ENCODE peak calls at places on chromosomes 7 and 10, in five cellular contexts. U, E, P, O and I are unnamed samples.

GRCh38 chr7:155357573-155358041 is 59.9 kb downstream of the INSIG1 start:
- DNase-seq in O (peak), P (no peak), U (no peak), E (no peak), I (no peak)

GRCh38 chr7:44132039-44132438 is 8.7 kb upstream of the POLD2 start:
- DNase-seq in O (peak), U (no peak), E (peak), P (no peak), I (no peak)

GRCh38 chr7:55590517-55591281 is 18.4 kb upstream of the VOPP1 start:
- DNase-seq in E (no peak), P (no peak), O (no peak), U (no peak), I (no peak)

GRCh38 chr10:76113952-76114351 is 682.5 kb downstream of the LRMDA start:
- DNase-seq in U (no peak), O (no peak), E (peak), P (no peak), I (peak)

GRCh38 chr7:74092964-74093339 is 9.3 kb downstream of the LIMK1 start:
- DNase-seq in O (no peak), U (no peak), E (peak), P (no peak), I (no peak)

GRCh38 chr7:123666492-123666891 is 10.8 kb downstream of the LMOD2 start:
- DNase-seq in E (no peak), O (no peak), U (no peak), P (no peak), I (no peak)

GRCh38 chr10:11887381-11888227 is 64.4 kb downstream of the PROSER2 start:
- DNase-seq in P (no peak), U (no peak), O (no peak), E (no peak), I (no peak)

GRCh38 chr7:16933296-16934248 is 51.8 kb upstream of the AGR3 start:
- DNase-seq in O (no peak), P (no peak), E (no peak), U (no peak), I (no peak)

GRCh38 chr7:35736725-35737124 is 41.8 kb upstream of the HERPUD2 start:
- DNase-seq in E (no peak), U (no peak), P (no peak), O (peak), I (no peak)

GRCh38 chr7:112271162-112271561 is 64.7 kb downstream of the ZNF277 start:
- DNase-seq in E (no peak), O (no peak), U (no peak), P (no peak), I (no peak)

GRCh38 chr7:71408276-71408675 is 276.3 kb downstream of the GALNT17 start:
- DNase-seq in E (no peak), U (no peak), O (no peak), P (no peak), I (no peak)

GRCh38 chr10:15748137-15748536 is 28.4 kb upstream of the ITGA8 start:
- DNase-seq in E (no peak), P (no peak), O (no peak), U (no peak), I (no peak)

GRCh38 chr7:35617076-35617475 is 77.9 kb downstream of the HERPUD2 start:
- DNase-seq in U (no peak), E (peak), O (no peak), P (no peak), I (no peak)

GRCh38 chr7:93161181-93161762 is 13.1 kb upstream of the SAMD9L start:
- DNase-seq in E (no peak), U (no peak), O (peak), P (no peak), I (no peak)

GRCh38 chr7:108261560-108262255 is 131.5 kb upstream of the LAMB4 start:
- DNase-seq in O (no peak), E (no peak), P (no peak), U (no peak), I (no peak)

GRCh38 chr7:31890198-31890597 is 180.0 kb downstream of the PDE1C start:
- DNase-seq in P (no peak), O (peak), E (peak), U (no peak), I (no peak)

GRCh38 chr10:7121154-7121797 is 289.6 kb downstream of the SFMBT2 start:
- DNase-seq in E (peak), O (peak), U (peak), P (peak), I (peak)

GRCh38 chr7:33196194-33196593 is 66.8 kb downstream of the BBS9 start:
- DNase-seq in P (no peak), U (no peak), E (no peak), O (no peak), I (no peak)

GRCh38 chr10:3874988-3875841 is 90.2 kb upstream of the KLF6 start:
- DNase-seq in E (no peak), P (no peak), U (no peak), O (peak), I (no peak)

GRCh38 chr10:44995914-44996633 is 4.6 kb upstream of the ZNF22 start:
- DNase-seq in P (no peak), O (peak), E (peak), U (no peak), I (no peak)

GRCh38 chr7:16695621-16696237 is 49.7 kb downstream of the BZW2 start:
- DNase-seq in O (peak), U (no peak), E (peak), P (no peak), I (peak)

GRCh38 chr10:13437026-13437555 is 89.0 kb upstream of the SEPHS1 start:
- DNase-seq in O (no peak), U (no peak), E (no peak), P (no peak), I (no peak)

GRCh38 chr10:63672491-63672890 is 151.3 kb downstream of the REEP3 start:
- DNase-seq in E (no peak), O (no peak), U (no peak), P (no peak), I (no peak)

GRCh38 chr10:14074062-14074884 is 256.5 kb downstream of the FRMD4A start:
- DNase-seq in O (peak), E (peak), P (no peak), U (no peak), I (no peak)

GRCh38 chr7:88015309-88015708 is 81.3 kb downstream of the ADAM22 start:
- DNase-seq in E (no peak), U (no peak), P (no peak), O (no peak), I (no peak)

GRCh38 chr7:30594055-30594539 is 581 bp upstream of the GARS1 start:
- DNase-seq in O (no peak), P (no peak), E (no peak), U (peak), I (no peak)

GRCh38 chr10:9342865-9343450 is 1288.5 kb downstream of the GATA3 start:
- DNase-seq in O (peak), P (no peak), U (no peak), E (peak), I (peak)

GRCh38 chr10:5833814-5834213 is 20.6 kb upstream of the GDI2 start:
- DNase-seq in O (no peak), U (no peak), E (no peak), P (no peak), I (no peak)

GRCh38 chr10:5832946-5833345 is 19.7 kb upstream of the GDI2 start:
- DNase-seq in P (no peak), E (no peak), O (peak), U (no peak), I (no peak)

GRCh38 chr10:5830629-5831445 is 17.6 kb upstream of the GDI2 start:
- DNase-seq in U (no peak), P (no peak), E (no peak), O (no peak), I (no peak)

GRCh38 chr10:5829267-5829666 is 16.0 kb upstream of the GDI2 start:
- DNase-seq in P (no peak), O (no peak), E (no peak), U (no peak), I (no peak)

GRCh38 chr10:5831446-5831782 is 18.2 kb upstream of the GDI2 start:
- DNase-seq in E (no peak), U (no peak), P (no peak), O (no peak), I (no peak)
- H2BK12ac ChIP-seq in E (no peak), U (no peak), P (no peak), O (no peak), I (no peak)

GRCh38 chr7:129461809-129462208 is 27.6 kb downstream of the STRIP2 start:
- DNase-seq in E (no peak), P (no peak), O (no peak), U (no peak), I (no peak)
- H2BK12ac ChIP-seq in E (no peak), P (no peak), O (no peak), U (no peak), I (no peak)

DNA sequence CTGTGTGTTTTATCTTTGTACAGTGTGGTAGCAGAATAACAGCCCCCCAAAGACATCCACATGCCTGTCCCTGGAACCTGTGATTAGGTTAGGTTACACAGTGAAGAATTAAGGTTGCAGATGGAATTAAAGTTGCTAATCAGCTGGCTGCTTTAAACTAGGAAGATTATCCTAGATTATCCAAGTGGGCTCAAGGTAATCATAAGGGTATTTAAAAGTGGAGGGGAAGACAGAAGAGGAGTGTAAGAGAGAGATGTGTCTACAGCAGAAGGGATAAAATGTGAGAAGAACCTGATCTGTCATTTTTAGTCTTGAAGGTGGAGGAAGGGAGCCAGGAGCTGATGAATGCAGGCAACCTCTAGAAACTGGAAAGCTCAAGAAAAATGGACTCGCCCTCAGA is 117.6 kb downstream of the ARHGAP22 start:
- DNase-seq in O (no peak), U (no peak), P (no peak), E (no peak), I (no peak)
- H2BK12ac ChIP-seq in O (no peak), U (no peak), P (no peak), E (no peak), I (no peak)

GRCh38 chr10:116899626-116900025 is 50.3 kb downstream of the ENO4 start:
- DNase-seq in U (no peak), E (no peak), P (no peak), O (no peak), I (no peak)
- H2BK12ac ChIP-seq in U (no peak), E (no peak), P (no peak), O (no peak), I (no peak)

DNA sequence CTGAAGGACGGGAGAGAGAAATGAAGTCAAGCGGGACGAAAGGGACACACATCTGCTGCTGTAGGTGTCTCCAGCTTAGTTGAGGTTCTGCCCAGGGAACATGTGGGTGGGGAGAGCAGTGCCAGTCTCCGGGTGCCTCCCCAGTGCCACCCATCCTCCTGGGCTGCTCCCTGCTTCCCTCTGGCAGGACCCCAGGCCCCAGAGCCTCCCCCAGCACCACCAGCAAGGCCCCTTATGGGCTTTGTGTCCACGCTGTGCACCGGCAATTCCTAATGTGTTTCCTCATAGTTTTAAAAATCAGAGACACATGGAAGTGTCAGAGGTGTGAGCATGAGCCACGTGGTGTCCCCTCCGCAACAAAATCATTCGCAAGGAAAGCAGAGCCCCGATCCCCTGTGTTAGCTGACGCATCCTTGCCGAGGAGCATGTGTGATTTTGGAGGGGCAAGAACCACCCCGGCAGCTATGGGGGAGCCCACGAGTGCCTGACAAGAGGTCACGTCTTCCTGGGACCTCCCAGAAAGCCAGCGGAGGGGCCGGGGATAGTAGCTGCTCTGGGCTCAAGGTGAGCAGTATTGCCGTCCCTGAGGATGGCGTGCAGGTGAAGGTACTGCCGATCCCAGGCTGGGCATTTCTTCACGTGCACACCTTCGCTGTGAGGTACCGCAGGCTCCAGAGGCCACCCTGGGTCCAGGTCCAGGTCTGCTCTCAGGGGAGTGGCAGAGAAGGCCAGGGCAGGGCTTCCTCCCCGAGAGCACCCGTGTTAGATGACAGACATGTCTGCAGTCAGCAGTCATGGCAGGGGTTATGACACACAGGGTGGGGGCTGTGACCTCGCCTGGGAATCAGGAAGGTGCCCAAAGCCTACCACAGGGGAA is 448.2 kb upstream of the FOXK1 start:
- DNase-seq in O (no peak), E (no peak), U (no peak), P (no peak), I (no peak)
- H2BK12ac ChIP-seq in O (no peak), E (no peak), U (no peak), P (no peak), I (no peak)

DNA sequence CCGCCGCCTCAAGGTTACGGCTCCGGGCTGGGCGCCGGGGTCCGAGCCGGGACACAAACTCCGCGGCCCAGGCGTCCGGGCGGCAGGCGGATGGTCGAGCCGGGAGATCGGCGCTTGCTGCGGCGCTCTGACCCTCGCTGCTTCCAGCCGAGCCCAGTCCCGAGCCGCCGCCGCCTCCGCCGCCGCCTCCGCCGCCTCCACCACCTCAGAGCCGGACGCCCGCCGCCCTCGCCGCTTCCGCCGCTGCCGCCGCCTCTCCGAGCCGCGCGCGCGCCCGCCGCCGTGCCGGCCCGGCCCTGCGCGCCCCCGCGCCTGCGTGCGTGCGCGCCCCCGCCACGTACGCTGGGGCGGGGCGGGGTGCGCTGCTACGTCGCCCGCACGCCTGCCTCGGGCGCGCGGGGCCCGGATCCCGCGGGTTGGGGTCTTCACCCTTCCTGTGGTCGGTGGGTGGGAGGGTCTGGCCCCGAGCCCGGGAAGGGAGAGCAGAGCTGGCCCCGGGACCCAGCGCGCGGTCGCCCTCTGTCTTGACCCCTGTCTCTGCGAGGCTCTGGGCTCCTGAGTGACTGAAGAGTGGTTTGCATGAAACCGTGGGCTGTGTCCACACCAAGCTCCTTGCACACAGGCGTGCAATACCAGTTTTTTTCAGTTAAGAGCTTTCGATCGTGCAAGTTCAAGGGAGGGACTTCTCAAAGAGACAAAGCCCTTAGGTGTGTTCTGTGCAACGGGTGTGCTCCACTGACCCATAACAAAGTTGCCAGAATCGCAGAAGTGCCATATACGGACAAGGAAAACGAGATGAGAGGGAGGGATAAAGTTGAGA is at the start of gene SMURF1:
- DNase-seq in E (peak), P (no peak), O (peak), U (peak), I (peak)
- H2BK12ac ChIP-seq in E (no peak), P (no peak), O (peak), U (no peak), I (no peak)

GRCh38 chr7:151277631-151278030 is 29.1 kb upstream of the SMARCD3 start:
- DNase-seq in P (no peak), E (no peak), U (no peak), O (no peak), I (no peak)

GRCh38 chr7:151278949-151279348 is 30.5 kb upstream of the SMARCD3 start:
- DNase-seq in O (no peak), P (no peak), E (no peak), U (no peak), I (no peak)

GRCh38 chr7:151281686-151282085 is 33.2 kb upstream of the SMARCD3 start:
- DNase-seq in P (no peak), O (no peak), U (no peak), E (no peak), I (no peak)

GRCh38 chr7:151280388-151281019 is 32.0 kb upstream of the SMARCD3 start:
- DNase-seq in E (no peak), U (no peak), O (no peak), P (no peak), I (no peak)

DNA sequence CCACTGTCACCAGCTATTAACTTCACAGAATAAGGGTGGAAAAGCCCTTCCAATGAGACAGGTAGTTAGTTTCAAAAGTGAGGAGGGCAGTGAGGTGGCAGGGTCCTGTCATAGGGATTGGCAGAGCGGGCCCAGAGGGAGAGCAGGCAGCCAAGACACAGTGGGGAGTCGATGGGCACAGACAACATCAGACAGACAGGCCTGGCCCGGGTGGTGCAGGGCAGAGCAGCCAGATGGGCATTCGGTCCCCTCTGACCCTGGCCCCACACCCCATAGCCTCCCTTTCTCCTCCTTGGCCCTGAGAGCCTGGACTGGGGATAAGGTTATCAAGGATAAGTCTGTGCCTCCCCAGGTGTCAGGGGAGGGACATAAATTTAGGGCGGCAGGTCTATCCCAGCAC is 31.4 kb upstream of the SMARCD3 start:
- DNase-seq in U (no peak), O (no peak), E (no peak), P (no peak), I (no peak)
- H2BK12ac ChIP-seq in U (no peak), O (no peak), E (no peak), P (no peak), I (peak)

GRCh38 chr7:128855559-128855958 is 7.1 kb upstream of the ATP6V1F start:
- DNase-seq in O (no peak), E (no peak), P (no peak), U (no peak), I (no peak)
- H2BK12ac ChIP-seq in O (no peak), E (no peak), P (no peak), U (no peak), I (no peak)